ENCODE peak calls at places on chromosomes 13 and 19, in ten cellular contexts. One of them, this sample, is unnamed.

GRCh38 chr13:113447596-113447995 is 5.7 kb downstream of the ADPRHL1 start:
- DNase-seq in upper lobe of right lung: peak; percentile 35
- DNase-seq in cardiac muscle cell: no peak
- DNase-seq in CD4-positive, alpha-beta memory T cell: no peak
- DNase-seq in CD8-positive, alpha-beta T cell: no peak
- DNase-seq in IMR-90: no peak
- DNase-seq in A673: no peak
- DNase-seq in adipocyte: no peak
- DNase-seq in heart right ventricle: no peak
- DNase-seq in thoracic aorta: no peak
- DNase-seq in this sample: no peak

GRCh38 chr19:47049307-47049700 is 880 bp upstream of the TMEM160 start:
- DNase-seq in upper lobe of right lung: no peak
- DNase-seq in cardiac muscle cell: peak; percentile 54
- DNase-seq in CD4-positive, alpha-beta memory T cell: no peak
- DNase-seq in CD8-positive, alpha-beta T cell: no peak
- DNase-seq in IMR-90: peak; percentile 44
- DNase-seq in A673: peak; percentile 71
- DNase-seq in adipocyte: peak; percentile 78
- DNase-seq in heart right ventricle: no peak
- DNase-seq in thoracic aorta: no peak
- DNase-seq in this sample: no peak

GRCh38 chr19:1027953-1028902 is 1.8 kb downstream of the CNN2 start:
- DNase-seq in upper lobe of right lung: peak; percentile 90
- DNase-seq in cardiac muscle cell: peak; percentile 98
- DNase-seq in CD4-positive, alpha-beta memory T cell: peak; percentile 79
- DNase-seq in CD8-positive, alpha-beta T cell: peak; percentile 71
- DNase-seq in IMR-90: peak; percentile 95
- DNase-seq in A673: peak; percentile 90
- DNase-seq in adipocyte: peak; percentile 98
- DNase-seq in heart right ventricle: peak; percentile 62
- DNase-seq in thoracic aorta: no peak
- DNase-seq in this sample: no peak

GRCh38 chr13:76937416-76937815 is 10.9 kb upstream of the ACOD1 start:
- DNase-seq in upper lobe of right lung: no peak
- DNase-seq in cardiac muscle cell: peak; percentile 96
- DNase-seq in CD4-positive, alpha-beta memory T cell: no peak
- DNase-seq in CD8-positive, alpha-beta T cell: no peak
- DNase-seq in IMR-90: peak; percentile 97
- DNase-seq in A673: peak; percentile 81
- DNase-seq in adipocyte: peak; percentile 86
- DNase-seq in heart right ventricle: no peak
- DNase-seq in thoracic aorta: no peak
- DNase-seq in this sample: no peak

GRCh38 chr19:6100284-6100915 is 9.9 kb downstream of the RFX2 start:
- DNase-seq in upper lobe of right lung: peak; percentile 70
- DNase-seq in cardiac muscle cell: no peak
- DNase-seq in CD4-positive, alpha-beta memory T cell: no peak
- DNase-seq in CD8-positive, alpha-beta T cell: peak; percentile 20
- DNase-seq in IMR-90: no peak
- DNase-seq in A673: peak; percentile 64
- DNase-seq in adipocyte: no peak
- DNase-seq in heart right ventricle: peak; percentile 16
- DNase-seq in thoracic aorta: no peak
- DNase-seq in this sample: no peak

GRCh38 chr13:41458187-41458938 is 1.0 kb downstream of the RGCC start:
- DNase-seq in upper lobe of right lung: peak; percentile 77
- DNase-seq in cardiac muscle cell: peak; percentile 18
- DNase-seq in CD4-positive, alpha-beta memory T cell: peak; percentile 63
- DNase-seq in CD8-positive, alpha-beta T cell: peak; percentile 49
- DNase-seq in IMR-90: peak; percentile 46
- DNase-seq in A673: no peak
- DNase-seq in adipocyte: peak; percentile 51
- DNase-seq in heart right ventricle: peak; percentile 41
- DNase-seq in thoracic aorta: no peak
- DNase-seq in this sample: no peak

GRCh38 chr13:88717946-88718345 is 1046.8 kb downstream of the SLITRK5 start:
- DNase-seq in upper lobe of right lung: no peak
- DNase-seq in cardiac muscle cell: no peak
- DNase-seq in CD4-positive, alpha-beta memory T cell: no peak
- DNase-seq in CD8-positive, alpha-beta T cell: no peak
- DNase-seq in IMR-90: no peak
- DNase-seq in A673: no peak
- DNase-seq in adipocyte: no peak
- DNase-seq in heart right ventricle: no peak
- DNase-seq in thoracic aorta: no peak
- DNase-seq in this sample: no peak

GRCh38 chr19:46660008-46660517 is 919 bp downstream of the DACT3 start:
- DNase-seq in upper lobe of right lung: no peak
- DNase-seq in cardiac muscle cell: peak; percentile 43
- DNase-seq in CD4-positive, alpha-beta memory T cell: no peak
- DNase-seq in CD8-positive, alpha-beta T cell: no peak
- DNase-seq in IMR-90: no peak
- DNase-seq in A673: peak; percentile 24
- DNase-seq in adipocyte: peak; percentile 66
- DNase-seq in heart right ventricle: no peak
- DNase-seq in thoracic aorta: no peak
- DNase-seq in this sample: no peak

GRCh38 chr19:18568367-18568766 is 3.3 kb upstream of the UBA52 start:
- DNase-seq in upper lobe of right lung: no peak
- DNase-seq in cardiac muscle cell: no peak
- DNase-seq in CD4-positive, alpha-beta memory T cell: no peak
- DNase-seq in CD8-positive, alpha-beta T cell: no peak
- DNase-seq in IMR-90: no peak
- DNase-seq in A673: no peak
- DNase-seq in adipocyte: no peak
- DNase-seq in heart right ventricle: no peak
- DNase-seq in thoracic aorta: no peak
- DNase-seq in this sample: no peak

GRCh38 chr13:20411638-20412342 is 113.9 kb downstream of the CRYL1 start:
- DNase-seq in upper lobe of right lung: no peak
- DNase-seq in cardiac muscle cell: no peak
- DNase-seq in CD4-positive, alpha-beta memory T cell: peak; percentile 57
- DNase-seq in CD8-positive, alpha-beta T cell: peak; percentile 12
- DNase-seq in IMR-90: no peak
- DNase-seq in A673: no peak
- DNase-seq in adipocyte: no peak
- DNase-seq in heart right ventricle: no peak
- DNase-seq in thoracic aorta: no peak
- DNase-seq in this sample: no peak

GRCh38 chr19:35703343-35703742 is 1.0 kb upstream of the ZBTB32 start:
- DNase-seq in upper lobe of right lung: no peak
- DNase-seq in cardiac muscle cell: no peak
- DNase-seq in CD4-positive, alpha-beta memory T cell: no peak
- DNase-seq in CD8-positive, alpha-beta T cell: no peak
- DNase-seq in IMR-90: no peak
- DNase-seq in A673: no peak
- DNase-seq in adipocyte: no peak
- DNase-seq in heart right ventricle: no peak
- DNase-seq in thoracic aorta: no peak
- DNase-seq in this sample: no peak

GRCh38 chr19:5184930-5185329 is 155.7 kb downstream of the PTPRS start:
- DNase-seq in upper lobe of right lung: no peak
- DNase-seq in cardiac muscle cell: no peak
- DNase-seq in CD4-positive, alpha-beta memory T cell: no peak
- DNase-seq in CD8-positive, alpha-beta T cell: no peak
- DNase-seq in IMR-90: no peak
- DNase-seq in A673: no peak
- DNase-seq in adipocyte: no peak
- DNase-seq in heart right ventricle: no peak
- DNase-seq in thoracic aorta: no peak
- DNase-seq in this sample: no peak

GRCh38 chr13:40585911-40586471 is 80.5 kb downstream of the FOXO1 start:
- DNase-seq in upper lobe of right lung: no peak
- DNase-seq in cardiac muscle cell: peak; percentile 35
- DNase-seq in CD4-positive, alpha-beta memory T cell: no peak
- DNase-seq in CD8-positive, alpha-beta T cell: no peak
- DNase-seq in IMR-90: no peak
- DNase-seq in A673: no peak
- DNase-seq in adipocyte: no peak
- DNase-seq in heart right ventricle: no peak
- DNase-seq in thoracic aorta: no peak
- DNase-seq in this sample: no peak

GRCh38 chr19:22545751-22546150 is 88.4 kb upstream of the ZNF492 start:
- DNase-seq in upper lobe of right lung: no peak
- DNase-seq in cardiac muscle cell: peak; percentile 1
- DNase-seq in CD4-positive, alpha-beta memory T cell: no peak
- DNase-seq in CD8-positive, alpha-beta T cell: no peak
- DNase-seq in IMR-90: no peak
- DNase-seq in A673: peak; percentile 33
- DNase-seq in adipocyte: peak; percentile 12
- DNase-seq in heart right ventricle: peak; percentile 21
- DNase-seq in thoracic aorta: no peak
- DNase-seq in this sample: no peak

GRCh38 chr19:9323557-9323918 is 441 bp upstream of the ZNF559 start:
- DNase-seq in upper lobe of right lung: peak; percentile 71
- DNase-seq in cardiac muscle cell: peak; percentile 91
- DNase-seq in CD4-positive, alpha-beta memory T cell: no peak
- DNase-seq in CD8-positive, alpha-beta T cell: no peak
- DNase-seq in IMR-90: peak; percentile 75
- DNase-seq in A673: peak; percentile 81
- DNase-seq in adipocyte: peak; percentile 64
- DNase-seq in heart right ventricle: peak; percentile 41
- DNase-seq in thoracic aorta: peak; percentile 14
- DNase-seq in this sample: peak; percentile 57

DNA sequence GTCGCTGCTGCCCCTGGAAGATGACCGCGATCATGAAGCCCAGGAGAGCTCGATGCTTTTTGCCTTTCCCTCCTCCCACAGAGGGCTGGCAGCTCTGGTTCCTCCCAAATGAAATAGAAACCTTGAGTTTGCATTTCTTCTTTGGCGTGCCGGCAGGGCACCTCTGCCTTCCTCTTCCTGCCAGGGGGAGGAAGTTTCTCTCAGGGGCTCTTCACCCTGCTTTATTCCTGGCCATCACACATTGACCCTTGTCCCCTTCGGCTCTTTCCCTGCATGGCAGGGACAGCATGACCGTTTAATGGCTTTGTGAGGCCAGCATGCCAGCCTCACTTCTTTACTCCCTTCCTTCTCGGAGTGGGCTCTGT is 47.9 kb downstream of the ACTN4 start:
- DNase-seq in upper lobe of right lung: peak; percentile 54
- DNase-seq in cardiac muscle cell: no peak
- DNase-seq in CD4-positive, alpha-beta memory T cell: no peak
- DNase-seq in CD8-positive, alpha-beta T cell: no peak
- DNase-seq in IMR-90: no peak
- DNase-seq in A673: no peak
- DNase-seq in adipocyte: no peak
- DNase-seq in heart right ventricle: no peak
- DNase-seq in thoracic aorta: no peak
- DNase-seq in this sample: no peak
- H3K4me1 ChIP-seq in upper lobe of right lung: peaks cover 87% of the 10 kb centered on the region
- H3K4me1 ChIP-seq in cardiac muscle cell: peaks cover 27% of the 10 kb centered on the region
- H3K4me1 ChIP-seq in CD4-positive, alpha-beta memory T cell: peaks cover 88% of the 10 kb centered on the region
- H3K4me1 ChIP-seq in CD8-positive, alpha-beta T cell: peaks cover 33% of the 10 kb centered on the region
- H3K4me1 ChIP-seq in IMR-90: peaks cover 24% of the 10 kb centered on the region
- H3K4me1 ChIP-seq in A673: peaks cover 19% of the 10 kb centered on the region
- H3K4me1 ChIP-seq in adipocyte: peaks cover 15% of the 10 kb centered on the region
- H3K4me1 ChIP-seq in heart right ventricle: peaks cover 100% of the 10 kb centered on the region
- H3K4me1 ChIP-seq in thoracic aorta: peaks cover 96% of the 10 kb centered on the region
- H3K4me1 ChIP-seq in this sample: peaks cover 97% of the 10 kb centered on the region

DNA sequence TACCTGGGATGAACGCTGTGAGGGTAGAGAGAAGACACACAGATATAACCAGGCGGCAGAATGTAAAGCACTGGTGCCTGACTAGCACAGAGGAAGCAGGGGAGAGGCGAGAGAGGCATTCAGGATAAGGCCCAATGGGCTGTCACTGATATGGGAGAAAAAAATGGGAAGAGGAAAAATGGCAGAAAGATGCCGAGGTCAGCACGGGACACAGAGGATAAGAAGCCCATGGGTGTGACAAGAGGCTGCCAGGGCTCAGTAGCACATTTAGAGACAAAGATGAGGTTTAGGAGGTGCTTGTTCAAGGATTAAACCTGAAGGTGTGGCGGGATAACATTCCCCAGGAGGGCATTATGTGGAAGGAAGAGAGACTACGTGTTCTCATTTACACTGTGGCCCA is 5.6 kb downstream of the SMG9 start:
- DNase-seq in upper lobe of right lung: no peak
- DNase-seq in cardiac muscle cell: no peak
- DNase-seq in CD4-positive, alpha-beta memory T cell: no peak
- DNase-seq in CD8-positive, alpha-beta T cell: no peak
- DNase-seq in IMR-90: no peak
- DNase-seq in A673: no peak
- DNase-seq in adipocyte: no peak
- DNase-seq in heart right ventricle: no peak
- DNase-seq in thoracic aorta: no peak
- DNase-seq in this sample: no peak
- H3K36me3 ChIP-seq in upper lobe of right lung: peaks cover 65% of the 10 kb centered on the region
- H3K36me3 ChIP-seq in cardiac muscle cell: peaks cover 17% of the 10 kb centered on the region
- H3K36me3 ChIP-seq in CD4-positive, alpha-beta memory T cell: peaks cover 67% of the 10 kb centered on the region
- H3K36me3 ChIP-seq in CD8-positive, alpha-beta T cell: peaks cover 43% of the 10 kb centered on the region
- H3K36me3 ChIP-seq in IMR-90: peaks cover 40% of the 10 kb centered on the region
- H3K36me3 ChIP-seq in A673: peaks cover 69% of the 10 kb centered on the region
- H3K36me3 ChIP-seq in adipocyte: peaks cover 56% of the 10 kb centered on the region
- H3K36me3 ChIP-seq in heart right ventricle: peaks cover 7% of the 10 kb centered on the region
- H3K36me3 ChIP-seq in thoracic aorta: peaks cover 48% of the 10 kb centered on the region
- H3K36me3 ChIP-seq in this sample: peaks cover 74% of the 10 kb centered on the region

DNA sequence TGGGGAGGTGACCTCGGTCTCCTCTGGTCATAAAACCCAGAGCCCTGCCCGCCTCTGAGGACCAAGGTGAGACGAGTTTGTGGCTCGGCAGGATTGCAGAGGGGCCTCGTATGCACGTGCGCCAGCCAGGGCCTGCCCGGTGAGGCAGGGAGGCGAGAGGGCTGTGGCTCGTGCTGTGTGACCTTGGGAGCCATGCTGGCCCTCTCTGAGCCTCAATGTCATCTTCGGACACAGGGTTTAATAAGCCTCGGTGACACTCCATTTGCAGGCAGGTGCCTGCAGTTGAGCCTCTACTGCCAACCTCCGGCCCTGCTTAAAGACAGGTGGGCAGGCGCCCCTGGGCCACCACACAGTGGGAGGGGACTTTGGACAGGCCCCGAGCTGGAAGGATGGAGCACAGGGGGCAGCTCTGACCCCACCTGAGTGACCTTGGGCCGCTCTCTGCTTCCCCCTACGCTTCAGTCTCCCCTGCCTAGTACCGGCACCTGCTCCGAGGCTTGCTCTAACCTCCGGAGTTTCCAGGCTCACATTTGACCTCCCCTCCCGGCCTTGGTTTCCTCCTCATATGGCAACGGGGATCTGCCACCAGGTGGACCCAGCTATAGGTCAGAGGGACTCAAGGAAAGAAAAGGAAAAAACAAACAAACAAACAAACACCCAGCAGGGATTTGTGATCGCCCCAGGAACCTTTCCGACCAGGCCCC is 3.2 kb downstream of the ZBTB7A start:
- DNase-seq in upper lobe of right lung: no peak
- DNase-seq in cardiac muscle cell: no peak
- DNase-seq in CD4-positive, alpha-beta memory T cell: no peak
- DNase-seq in CD8-positive, alpha-beta T cell: no peak
- DNase-seq in IMR-90: no peak
- DNase-seq in A673: no peak
- DNase-seq in adipocyte: no peak
- DNase-seq in heart right ventricle: no peak
- DNase-seq in thoracic aorta: no peak
- DNase-seq in this sample: no peak
- H3K4me1 ChIP-seq in upper lobe of right lung: peaks cover 61% of the 10 kb centered on the region
- H3K4me1 ChIP-seq in cardiac muscle cell: peaks cover 3% of the 10 kb centered on the region
- H3K4me1 ChIP-seq in CD4-positive, alpha-beta memory T cell: peaks cover 66% of the 10 kb centered on the region
- H3K4me1 ChIP-seq in CD8-positive, alpha-beta T cell: peaks cover 64% of the 10 kb centered on the region
- H3K4me1 ChIP-seq in IMR-90: peaks cover 39% of the 10 kb centered on the region
- H3K4me1 ChIP-seq in A673: peaks cover 11% of the 10 kb centered on the region
- H3K4me1 ChIP-seq in adipocyte: peaks cover 56% of the 10 kb centered on the region
- H3K4me1 ChIP-seq in heart right ventricle: peaks cover 75% of the 10 kb centered on the region
- H3K4me1 ChIP-seq in thoracic aorta: peaks cover 61% of the 10 kb centered on the region
- H3K4me1 ChIP-seq in this sample: peaks cover 58% of the 10 kb centered on the region

GRCh38 chr13:79187917-79188699 is 217.9 kb downstream of the RBM26 start:
- DNase-seq in upper lobe of right lung: no peak
- DNase-seq in cardiac muscle cell: no peak
- DNase-seq in CD4-positive, alpha-beta memory T cell: no peak
- DNase-seq in CD8-positive, alpha-beta T cell: no peak
- DNase-seq in IMR-90: no peak
- DNase-seq in A673: no peak
- DNase-seq in adipocyte: no peak
- DNase-seq in heart right ventricle: no peak
- DNase-seq in thoracic aorta: no peak
- DNase-seq in this sample: no peak
- H3K36me3 ChIP-seq in upper lobe of right lung: no peaks in the 10 kb centered on the region
- H3K36me3 ChIP-seq in cardiac muscle cell: no peaks in the 10 kb centered on the region
- H3K36me3 ChIP-seq in CD4-positive, alpha-beta memory T cell: no peaks in the 10 kb centered on the region
- H3K36me3 ChIP-seq in CD8-positive, alpha-beta T cell: no peaks in the 10 kb centered on the region
- H3K36me3 ChIP-seq in IMR-90: no peaks in the 10 kb centered on the region
- H3K36me3 ChIP-seq in A673: no peaks in the 10 kb centered on the region
- H3K36me3 ChIP-seq in adipocyte: no peaks in the 10 kb centered on the region
- H3K36me3 ChIP-seq in heart right ventricle: no peaks in the 10 kb centered on the region
- H3K36me3 ChIP-seq in thoracic aorta: no peaks in the 10 kb centered on the region
- H3K36me3 ChIP-seq in this sample: no peaks in the 10 kb centered on the region